ENCODE peak calls at places on chromosomes 6 and 20, in four cellular contexts. S is neural crest cell; C is T-helper 1 cell; Z is stimulated activated CD4-positive, alpha-beta T cell treated with anti-CD3 and anti-CD28 coated beads, Interleukin-4, amount 100 ng/mL, for 4 hours. E is an unnamed sample.

GRCh38 chr6:3882865-3883264 is 33.7 kb downstream of the FAM50B start:
- DNase-seq in C (no peak), S (no peak), Z (no peak), E (no peak)

GRCh38 chr6:129498950-129499870 is 210.8 kb downstream of the ARHGAP18 start:
- DNase-seq in Z (peak), C (no peak), S (no peak), E (no peak)

GRCh38 chr6:130366011-130366963 is at the start of gene TMEM200A:
- DNase-seq in C (peak), S (peak), Z (peak), E (peak)

GRCh38 chr6:26482338-26482737 is 17.8 kb upstream of the BTN1A1 start:
- DNase-seq in C (no peak), Z (no peak), S (no peak), E (no peak)

GRCh38 chr6:34514112-34514511 is 42.0 kb downstream of the SPDEF start:
- DNase-seq in C (no peak), Z (no peak), S (no peak), E (no peak)

GRCh38 chr6:49666930-49667369 is 30.3 kb upstream of the RHAG start:
- DNase-seq in C (no peak), S (no peak), Z (no peak), E (no peak)

GRCh38 chr6:159151266-159151855 is 17.8 kb upstream of the FNDC1 start:
- DNase-seq in C (no peak), Z (peak), S (peak), E (no peak)

GRCh38 chr20:58128635-58129625 is 99.5 kb downstream of the ANKRD60 start:
- DNase-seq in C (no peak), S (no peak), Z (no peak), E (no peak)

GRCh38 chr20:36541227-36542018 is at the start of gene MYL9:
- DNase-seq in Z (no peak), C (no peak), S (peak), E (peak)

GRCh38 chr20:64131406-64131805 is 24.0 kb upstream of the NPBWR2 start:
- DNase-seq in C (no peak), Z (no peak), S (no peak), E (no peak)

GRCh38 chr6:20932284-20932683 is 398.0 kb downstream of the CDKAL1 start:
- DNase-seq in C (no peak), S (no peak), Z (no peak), E (no peak)

GRCh38 chr20:47784599-47785320 is 521 bp downstream of the SULF2 start:
- DNase-seq in C (no peak), S (peak), Z (no peak), E (peak)

GRCh38 chr20:34705008-34705382 is 851 bp downstream of the TP53INP2 start:
- DNase-seq in S (no peak), C (no peak), Z (no peak), E (no peak)

GRCh38 chr6:484086-484728 is 92.7 kb downstream of the IRF4 start:
- DNase-seq in Z (no peak), C (no peak), S (no peak), E (no peak)

GRCh38 chr6:16438677-16439615 is 200.6 kb downstream of the GMPR start:
- DNase-seq in C (no peak), Z (peak), S (no peak), E (no peak)

GRCh38 chr20:31867011-31867410 is 3.3 kb downstream of the DUSP15 start:
- DNase-seq in Z (no peak), S (no peak), C (no peak), E (no peak)

GRCh38 chr20:37179671-37180524 is 550 bp upstream of the MROH8 start:
- DNase-seq in S (no peak), Z (peak), C (no peak), E (no peak)

GRCh38 chr20:62511915-62512610 is 36.3 kb upstream of the GATA5 start:
- DNase-seq in Z (no peak), C (no peak), S (no peak), E (no peak)

GRCh38 chr6:17086469-17086868 is 15.4 kb upstream of the STMND1 start:
- DNase-seq in Z (no peak), C (no peak), S (peak), E (peak)

GRCh38 chr6:135230702-135231468 is 49.8 kb downstream of the MYB start:
- DNase-seq in S (no peak), Z (no peak), C (no peak), E (no peak)

GRCh38 chr6:135906542-135906941 is 55.0 kb downstream of the PDE7B start:
- DNase-seq in S (no peak), C (no peak), Z (no peak), E (no peak)

GRCh38 chr6:139250296-139251274 is 41.2 kb downstream of the TXLNB start:
- DNase-seq in Z (peak), C (peak), S (peak), E (peak)

GRCh38 chr6:154638369-154638768 is 94.8 kb upstream of the SCAF8 start:
- DNase-seq in C (no peak), Z (no peak), S (no peak), E (no peak)

GRCh38 chr6:36428911-36429310 is 13.7 kb downstream of the PXT1 start:
- DNase-seq in C (no peak), Z (no peak), S (no peak), E (no peak)